ENCODE peak calls at places on chromosomes 7 and 10, in five cellular contexts. G is HepG2, T is SK-N-SH, P is GM12878, A is K562. Q is an unnamed sample.

GRCh38 chr10:58651040-58651439 is 138.4 kb downstream of the BICC1 start:
- DNase-seq in G (no peak), T (peak; percentile 50), P (no peak), A (no peak), Q (no peak)

GRCh38 chr7:141838581-141838980 is 2.7 kb downstream of the PRSS37 start:
- DNase-seq in G (no peak), T (no peak), P (no peak), A (peak; percentile 60), Q (no peak)

GRCh38 chr7:128446306-128446705 is 9.4 kb upstream of the HILPDA start:
- DNase-seq in G (no peak), T (peak; percentile 79), P (no peak), A (no peak), Q (no peak)

GRCh38 chr7:151800391-151800790 is 76.5 kb downstream of the PRKAG2 start:
- DNase-seq in G (no peak), T (no peak), P (no peak), A (no peak), Q (no peak)

GRCh38 chr10:725786-726185 is 36.3 kb upstream of the DIP2C start:
- DNase-seq in G (no peak), T (no peak), P (no peak), A (no peak), Q (no peak)

GRCh38 chr10:113552723-113553122 is at the start of gene HABP2:
- DNase-seq in G (no peak), T (no peak), P (no peak), A (no peak), Q (no peak)

GRCh38 chr10:64463406-64463805 is 942.2 kb downstream of the REEP3 start:
- DNase-seq in G (no peak), T (no peak), P (no peak), A (no peak), Q (no peak)

GRCh38 chr7:153354071-153354470 is 594.5 kb downstream of the ACTR3B start:
- DNase-seq in G (no peak), T (no peak), P (no peak), A (no peak), Q (no peak)

GRCh38 chr7:98240961-98241673 is 10.9 kb downstream of the TECPR1 start:
- DNase-seq in G (peak; percentile 27), T (peak; percentile 89), P (no peak), A (peak; percentile 66), Q (peak; percentile 76)

GRCh38 chr7:98810166-98810802 is 59.5 kb downstream of the TMEM130 start:
- DNase-seq in G (no peak), T (peak; percentile 77), P (no peak), A (no peak), Q (no peak)

GRCh38 chr7:84105582-84105981 is 89.0 kb downstream of the SEMA3A start:
- DNase-seq in G (no peak), T (no peak), P (no peak), A (no peak), Q (no peak)

GRCh38 chr10:11395581-11396310 is 215.7 kb downstream of the USP6NL start:
- DNase-seq in G (no peak), T (no peak), P (no peak), A (no peak), Q (no peak)

GRCh38 chr10:87660484-87661133 is 931 bp downstream of the PAPSS2 start:
- DNase-seq in G (no peak), T (no peak), P (no peak), A (peak; percentile 6), Q (peak; percentile 22)

GRCh38 chr7:36312064-36312914 is 77.4 kb upstream of the ANLN start:
- DNase-seq in G (peak; percentile 53), T (no peak), P (no peak), A (peak; percentile 71), Q (no peak)

GRCh38 chr10:55024718-55025117 is 223.7 kb upstream of the PCDH15 start:
- DNase-seq in G (no peak), T (peak; percentile 39), P (no peak), A (no peak), Q (no peak)

DNA sequence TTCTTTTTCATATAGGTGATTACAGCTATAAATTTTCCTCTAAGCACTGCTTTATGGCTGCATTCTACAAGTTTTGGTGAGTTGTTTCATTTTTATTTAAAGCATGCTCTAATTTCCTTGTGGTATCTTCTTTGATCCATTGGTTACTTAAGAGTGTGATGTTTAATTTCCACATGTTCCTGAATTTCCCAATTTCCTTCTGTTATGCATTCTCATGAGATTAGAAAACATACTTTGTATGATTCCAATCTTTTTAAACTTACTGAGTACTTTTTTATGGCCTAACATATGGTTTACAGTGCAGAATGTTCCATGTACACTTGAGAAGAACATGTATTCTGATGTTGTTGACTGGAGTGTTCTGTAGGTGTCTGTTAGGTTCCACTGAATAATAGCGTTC is 53.4 kb downstream of the MYL10 start:
- DNase-seq in G (no peak), T (no peak), P (no peak), A (no peak), Q (no peak)
- TF ChIP-seq FOXM1 in G (no peak), T (no peak), P (no peak), A (no peak), Q (no peak)

GRCh38 chr10:79446451-79447020 is 1.1 kb upstream of the ZCCHC24 start:
- DNase-seq in G (no peak), T (peak; percentile 91), P (no peak), A (peak; percentile 88), Q (peak; percentile 59)
- TF ChIP-seq FOXM1 in G (no peak), T (no peak), P (no peak), A (no peak), Q (no peak)

DNA sequence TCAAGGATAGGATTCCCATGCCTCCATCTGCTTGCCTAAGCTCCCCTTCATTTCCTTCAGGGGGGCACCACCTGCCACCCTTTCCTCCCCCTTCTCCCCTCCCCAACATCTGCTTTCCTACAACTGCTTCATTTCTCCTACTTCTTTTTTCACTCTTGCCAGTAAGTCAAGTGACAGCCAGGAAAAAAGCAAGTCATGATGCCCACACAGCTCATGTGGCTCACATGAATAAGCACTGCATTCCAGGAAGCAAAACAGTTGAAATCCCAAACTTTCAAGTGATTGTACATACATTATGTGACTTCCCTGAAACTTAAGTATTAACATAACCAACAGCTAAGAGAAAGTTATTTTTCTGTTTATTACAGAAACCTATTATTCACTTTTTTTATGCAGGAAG is 78.6 kb downstream of the TNS3 start:
- DNase-seq in G (no peak), T (no peak), P (no peak), A (no peak), Q (no peak)
- TF ChIP-seq FOXM1 in G (no peak), T (no peak), P (no peak), A (no peak), Q (no peak)

GRCh38 chr10:36303896-36304295 is 661.8 kb upstream of the FZD8 start:
- DNase-seq in G (no peak), T (no peak), P (no peak), A (no peak), Q (no peak)
- TF ChIP-seq FOXM1 in G (no peak), T (no peak), P (no peak), A (no peak), Q (no peak)

DNA sequence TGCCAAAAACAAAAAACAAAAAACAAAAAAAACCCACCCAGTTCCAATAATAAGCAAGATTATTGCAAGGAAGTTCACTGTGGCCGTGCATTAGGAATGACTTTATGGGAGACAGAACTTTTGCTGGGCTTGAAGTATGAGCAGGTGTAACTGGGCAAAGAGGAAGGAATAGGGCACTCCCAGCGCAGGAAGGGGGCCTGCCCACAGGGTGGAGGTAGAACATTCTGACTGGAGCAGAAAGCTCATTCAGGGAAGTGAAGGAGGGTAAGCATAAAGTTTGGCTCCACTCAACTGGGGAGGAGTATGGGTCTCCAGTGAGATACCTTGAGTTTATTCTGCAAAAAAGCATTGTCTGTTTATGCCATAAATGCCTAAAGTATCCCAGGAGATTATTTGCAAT is 42.1 kb upstream of the WIPF3 start:
- DNase-seq in G (no peak), T (peak; percentile 20), P (no peak), A (no peak), Q (peak; percentile 25)
- TF ChIP-seq FOXM1 in G (no peak), T (no peak), P (no peak), A (no peak), Q (no peak)

DNA sequence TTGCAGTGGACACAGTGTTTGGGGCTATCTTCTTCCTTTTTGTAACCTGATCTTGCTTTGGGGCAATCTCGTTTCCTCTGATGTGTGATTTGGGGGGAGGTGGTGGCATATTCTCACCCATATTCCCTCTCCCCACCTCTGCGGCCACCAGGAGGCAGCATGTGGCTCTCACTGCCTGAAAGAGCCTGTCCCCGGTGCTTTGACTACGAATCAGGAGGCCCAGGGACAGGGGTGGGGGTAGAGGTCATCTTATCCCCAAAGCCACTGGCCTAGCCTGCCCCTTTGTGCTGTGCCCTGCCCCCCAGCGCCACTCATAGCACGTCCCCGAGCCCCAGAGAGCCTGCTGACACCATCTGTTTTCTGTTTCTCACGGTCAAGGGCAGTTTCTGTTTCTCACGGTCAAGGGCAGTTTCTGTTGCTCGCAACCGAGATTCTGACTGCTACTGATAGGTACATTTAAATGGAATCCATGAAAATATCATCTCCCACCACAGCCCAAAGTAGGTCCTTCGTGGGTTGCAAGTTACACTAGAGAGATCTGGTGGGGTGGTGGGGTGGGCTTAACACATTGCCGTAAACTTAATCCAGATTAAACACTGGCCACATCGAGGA is 28.2 kb downstream of the PHYH start:
- DNase-seq in G (peak; percentile 77), T (peak; percentile 64), P (no peak), A (peak; percentile 81), Q (peak; percentile 67)
- TF ChIP-seq FOXM1 in G (no peak), T (no peak), P (no peak), A (no peak), Q (no peak)